ENCODE peak calls at places on chromosome 19, in ten cellular contexts. X, S, D, H, F, Z, K, A, G and B are unnamed samples.
A peak's percentile ranks its signal among the peaks of the same experiment; 100 is the strongest.

GRCh38 chr19:4474504-4475136 is 2.5 kb downstream of the HDGFL2 start:
- DNase-seq in K (no peak), D (no peak), X (peak; percentile 88), G (peak; percentile 64), Z (peak; percentile 50), S (no peak), A (no peak), F (no peak), H (no peak), B (peak; percentile 59)

GRCh38 chr19:3098515-3099346 is 4.6 kb downstream of the GNA11 start:
- DNase-seq in X (no peak), H (no peak), K (peak; percentile 85), Z (no peak), D (no peak), F (peak; percentile 79), A (peak; percentile 86), G (peak; percentile 28), S (no peak), B (no peak)

GRCh38 chr19:45218426-45218825 is 26.8 kb downstream of the EXOC3L2 start:
- DNase-seq in X (no peak), Z (no peak), H (no peak), K (no peak), F (no peak), A (no peak), S (no peak), G (no peak), D (no peak), B (no peak)

GRCh38 chr19:4972509-4973230 is 3.8 kb downstream of the KDM4B start:
- DNase-seq in F (no peak), A (no peak), Z (peak; percentile 52), X (no peak), S (no peak), D (no peak), H (peak; percentile 37), K (no peak), G (peak; percentile 49), B (no peak)

GRCh38 chr19:46221981-46222610 is 7.4 kb upstream of the IGFL1 start:
- DNase-seq in D (no peak), Z (peak; percentile 63), X (peak; percentile 68), G (peak; percentile 39), F (peak; percentile 85), A (peak; percentile 42), S (peak; percentile 30), K (peak; percentile 51), H (peak; percentile 95), B (peak; percentile 96)

GRCh38 chr19:53333071-53333465 is 481 bp upstream of the ZNF845 start:
- DNase-seq in A (peak; percentile 48), H (no peak), X (peak; percentile 67), K (peak; percentile 39), Z (no peak), D (peak; percentile 23), F (peak; percentile 70), G (no peak), S (peak; percentile 15), B (no peak)

GRCh38 chr19:5719274-5719960 is 529 bp downstream of the LONP1 start:
- DNase-seq in A (no peak), F (peak; percentile 72), H (no peak), Z (no peak), G (no peak), K (no peak), S (no peak), X (peak; percentile 34), D (no peak), B (peak; percentile 29)

GRCh38 chr19:18165794-18166544 is 7.6 kb upstream of the IFI30 start:
- DNase-seq in F (no peak), A (no peak), G (no peak), X (no peak), S (no peak), D (no peak), H (no peak), K (no peak), Z (no peak), B (no peak)

GRCh38 chr19:46604781-46605355 is 3.7 kb downstream of the CALM3 start:
- DNase-seq in D (no peak), K (peak; percentile 21), G (no peak), A (no peak), F (peak; percentile 42), H (no peak), X (no peak), Z (no peak), S (no peak), B (no peak)

GRCh38 chr19:29290853-29291252 is 77.9 kb upstream of the UQCRFS1 start:
- DNase-seq in S (no peak), A (no peak), D (no peak), K (no peak), Z (no peak), X (no peak), F (peak; percentile 26), H (no peak), G (no peak), B (no peak)

GRCh38 chr19:50679177-50680125 is 30.2 kb downstream of the C19orf81 start:
- DNase-seq in K (peak; percentile 70), G (peak; percentile 52), A (peak; percentile 80), D (peak; percentile 70), F (peak; percentile 89), X (peak; percentile 84), Z (peak; percentile 26), S (no peak), H (peak; percentile 49), B (peak; percentile 97)

GRCh38 chr19:29680447-29680846 is 15.2 kb downstream of the PLEKHF1 start:
- DNase-seq in S (no peak), K (no peak), A (peak; percentile 54), F (peak; percentile 77), Z (no peak), G (no peak), X (no peak), D (no peak), H (no peak), B (no peak)

GRCh38 chr19:19275166-19275565 is 2.1 kb upstream of the TM6SF2 start:
- DNase-seq in H (no peak), A (no peak), G (no peak), F (no peak), X (no peak), S (no peak), Z (no peak), K (no peak), D (no peak), B (no peak)

GRCh38 chr19:43780706-43781525 is at the start of gene KCNN4:
- DNase-seq in D (no peak), K (no peak), H (peak; percentile 80), F (peak; percentile 70), Z (peak; percentile 91), X (no peak), S (no peak), G (peak; percentile 54), A (no peak), B (peak; percentile 72)

GRCh38 chr19:2538096-2538757 is 62.3 kb downstream of the GADD45B start:
- DNase-seq in Z (no peak), G (no peak), F (no peak), A (no peak), H (no peak), X (no peak), S (no peak), K (no peak), D (no peak), B (no peak)

GRCh38 chr19:15479391-15480345 is at the start of gene PGLYRP2:
- DNase-seq in F (peak; percentile 81), S (no peak), D (no peak), Z (no peak), K (no peak), G (no peak), X (no peak), H (peak; percentile 43), A (peak; percentile 29), B (no peak)

GRCh38 chr19:35509018-35509652 is 4.3 kb downstream of the DMKN start:
- DNase-seq in F (peak; percentile 85), G (no peak), Z (no peak), H (peak; percentile 70), A (no peak), X (peak; percentile 63), D (no peak), S (no peak), K (no peak), B (peak; percentile 82)

GRCh38 chr19:3626473-3627350 is at the start of gene CACTIN:
- DNase-seq in K (peak; percentile 98), Z (peak; percentile 93), X (peak; percentile 99), A (peak; percentile 99), S (peak; percentile 98), F (peak; percentile 100), D (peak; percentile 97), H (peak; percentile 95), G (peak; percentile 98), B (peak; percentile 100)

GRCh38 chr19:38958301-38958700 is 17.2 kb downstream of the FBXO17 start:
- DNase-seq in S (no peak), H (no peak), G (no peak), D (no peak), X (no peak), Z (no peak), A (no peak), K (no peak), F (no peak), B (no peak)
- H3K27ac ChIP-seq in S (no peak overlapping the region), H (no peak overlapping the region), G (no peak overlapping the region), D (no peak overlapping the region), X (no peak overlapping the region), Z (no peak overlapping the region), A (no peak overlapping the region), K (no peak overlapping the region), F (no peak overlapping the region), B (no peak overlapping the region)

GRCh38 chr19:14167594-14168138 is 31.3 kb upstream of the ASF1B start:
- DNase-seq in D (no peak), H (no peak), Z (no peak), X (no peak), G (no peak), F (no peak), K (peak; percentile 41), S (no peak), A (no peak), B (no peak)
- TF ChIP-seq CTCF in D (no peak), H (no peak), Z (no peak), X (no peak), G (no peak), F (peak; percentile 18), K (no peak), S (no peak), A (peak; percentile 7), B (no peak)

GRCh38 chr19:811511-812048 is 10.2 kb downstream of the PLPPR3 start:
- DNase-seq in A (no peak), X (no peak), K (no peak), Z (no peak), G (no peak), D (no peak), S (no peak), H (no peak), F (peak; percentile 37), B (no peak)
- H3K27ac ChIP-seq in A (no peak overlapping the region), X (no peak overlapping the region), K (no peak overlapping the region), Z (no peak overlapping the region), G (no peak overlapping the region), D (no peak overlapping the region), S (no peak overlapping the region), H (no peak overlapping the region), F (no peak overlapping the region), B (peak overlapping the region; percentile 99)

DNA sequence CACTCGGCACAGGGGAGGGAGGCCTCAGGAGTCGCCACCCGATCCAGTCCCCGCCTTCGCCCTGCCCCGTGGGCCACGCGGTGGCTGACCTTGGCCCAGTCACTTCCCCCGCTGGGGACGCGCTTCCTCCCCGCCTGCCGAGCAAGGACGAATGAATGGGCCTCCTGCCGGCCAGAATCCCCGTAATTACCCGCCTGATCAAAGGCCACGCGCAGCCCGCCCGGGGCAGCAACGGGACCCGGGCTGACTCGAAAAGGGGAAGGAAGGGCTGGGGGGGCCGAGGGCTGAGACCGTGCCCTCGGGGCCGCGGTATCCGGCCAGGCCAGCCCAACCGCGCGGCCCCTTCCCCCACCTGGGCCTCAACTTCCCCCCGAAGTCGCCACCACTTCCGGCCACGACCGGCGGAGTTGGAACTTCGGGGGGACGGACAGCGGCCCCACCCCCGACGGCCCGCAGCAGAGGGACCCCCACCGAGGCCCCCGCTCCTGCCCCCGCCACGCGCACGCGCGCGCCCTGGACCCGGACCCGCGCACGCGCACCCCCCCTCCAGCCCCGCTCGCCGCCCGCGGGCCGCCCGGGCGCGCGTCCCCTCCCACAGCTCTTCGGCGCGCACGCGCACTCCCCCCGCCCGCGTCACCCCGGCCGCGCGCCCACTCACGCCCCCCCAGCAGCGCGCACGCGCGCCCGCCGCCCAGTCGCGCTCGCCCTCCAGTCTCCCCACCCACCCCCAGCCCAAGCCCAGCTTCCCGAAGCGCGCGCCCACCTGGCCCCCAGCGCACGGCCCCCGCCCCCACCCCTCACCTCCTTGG is 520 bp downstream of the ZNF787 start:
- DNase-seq in Z (peak; percentile 59), H (peak; percentile 80), A (peak; percentile 87), F (peak; percentile 93), D (peak; percentile 37), X (peak; percentile 72), S (peak; percentile 28), G (peak; percentile 70), K (peak; percentile 86), B (peak; percentile 80)
- TF ChIP-seq CTCF in Z (no peak), H (peak; percentile 19), A (peak; percentile 31), F (peak; percentile 25), D (peak; percentile 41), X (peak; percentile 17), S (peak; percentile 34), G (no peak), K (peak; percentile 17), B (no peak)